ENCODE peak calls at places on chromosome 22, in four cellular contexts. W, Y, F and K are unnamed samples.

GRCh38 chr22:42699281-42699681 is 21.4 kb downstream of the A4GALT start:
- DNase-seq in W (no peak), Y (no peak), F (no peak), K (no peak)

GRCh38 chr22:27857441-27857840 is 55.9 kb upstream of the MN1 start:
- DNase-seq in W (no peak), Y (no peak), F (no peak), K (no peak)

GRCh38 chr22:42621505-42622002 is 6.9 kb upstream of the POLDIP3 start:
- DNase-seq in W (peak; percentile 80), Y (peak; percentile 34), F (peak; percentile 77), K (peak; percentile 92)

GRCh38 chr22:23700706-23701105 is 9.9 kb downstream of the RGL4 start:
- DNase-seq in W (no peak), Y (no peak), F (no peak), K (no peak)

GRCh38 chr22:43883012-43883661 is 8.7 kb downstream of the PNPLA5 start:
- DNase-seq in W (peak; percentile 76), Y (peak; percentile 19), F (peak; percentile 53), K (peak; percentile 67)

GRCh38 chr22:44439356-44440223 is 58.4 kb downstream of the RTL6 start:
- DNase-seq in W (no peak), Y (no peak), F (no peak), K (no peak)

GRCh38 chr22:43236401-43237166 is 49.6 kb upstream of the TTLL12 start:
- DNase-seq in W (no peak), Y (no peak), F (peak; percentile 91), K (no peak)

GRCh38 chr22:42752912-42753311 is 32.2 kb upstream of the A4GALT start:
- DNase-seq in W (no peak), Y (no peak), F (no peak), K (no peak)

GRCh38 chr22:26416670-26417270 is 12.3 kb upstream of the ASPHD2 start:
- DNase-seq in W (no peak), Y (no peak), F (no peak), K (no peak)

DNA sequence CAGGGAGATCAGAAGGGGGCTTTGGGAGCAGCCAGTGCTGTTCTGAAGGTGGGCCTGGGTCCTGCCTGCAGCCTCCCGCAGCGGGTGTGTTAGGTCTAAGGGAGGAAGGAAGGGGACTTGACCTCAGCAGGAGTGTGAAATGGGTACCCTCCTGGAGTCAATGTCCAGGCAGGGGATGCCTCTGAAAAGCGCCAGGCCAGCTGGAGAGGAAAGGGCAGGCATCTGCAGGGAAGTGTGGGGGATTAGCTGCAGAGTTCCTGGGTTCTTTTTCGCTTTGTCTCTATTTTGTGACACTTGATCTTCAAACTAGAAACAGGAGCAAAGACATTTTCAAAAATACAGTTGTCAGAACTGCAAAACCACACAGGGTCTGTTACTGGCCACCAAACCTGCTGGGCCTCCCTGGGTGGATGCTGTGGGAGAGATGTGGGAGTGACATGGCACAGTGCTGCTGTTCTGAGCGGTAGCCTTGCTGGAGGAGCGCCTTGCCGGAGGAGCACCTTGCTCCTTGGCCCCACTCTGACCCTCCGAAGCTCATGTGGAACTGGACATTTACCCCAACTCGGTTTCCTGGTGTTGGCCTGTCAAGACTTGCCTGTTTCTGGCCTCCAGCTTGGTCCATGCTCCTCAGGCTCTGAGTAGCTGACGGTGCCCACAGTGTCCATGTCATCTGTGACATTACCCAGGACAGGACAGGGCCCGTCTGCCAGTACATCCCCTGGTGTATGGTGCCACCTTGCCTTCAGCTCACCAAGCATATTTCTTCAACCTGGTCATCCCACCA is 25.9 kb downstream of the MED15 start:
- DNase-seq in W (no peak), Y (no peak), F (no peak), K (no peak)
- H3K4me1 ChIP-seq in W (peaks cover 47% of the 10 kb centered on the region), Y (peaks cover 52% of the 10 kb centered on the region), F (peaks cover 7% of the 10 kb centered on the region), K (no peaks in the 10 kb centered on the region)

GRCh38 chr22:50471197-50471847 is 3.5 kb downstream of the SBF1 start:
- DNase-seq in W (no peak), Y (no peak), F (no peak), K (no peak)
- H3K4me3 ChIP-seq in W (no peak overlapping the region), Y (peak overlapping the region; percentile 25), F (no peak overlapping the region), K (no peak overlapping the region)

GRCh38 chr22:33757041-33757440 is 163.2 kb downstream of the LARGE1 start:
- DNase-seq in W (no peak), Y (no peak), F (no peak), K (no peak)
- H3K4me1 ChIP-seq in W (no peaks in the 10 kb centered on the region), Y (no peaks in the 10 kb centered on the region), F (peaks cover 15% of the 10 kb centered on the region), K (no peaks in the 10 kb centered on the region)

DNA sequence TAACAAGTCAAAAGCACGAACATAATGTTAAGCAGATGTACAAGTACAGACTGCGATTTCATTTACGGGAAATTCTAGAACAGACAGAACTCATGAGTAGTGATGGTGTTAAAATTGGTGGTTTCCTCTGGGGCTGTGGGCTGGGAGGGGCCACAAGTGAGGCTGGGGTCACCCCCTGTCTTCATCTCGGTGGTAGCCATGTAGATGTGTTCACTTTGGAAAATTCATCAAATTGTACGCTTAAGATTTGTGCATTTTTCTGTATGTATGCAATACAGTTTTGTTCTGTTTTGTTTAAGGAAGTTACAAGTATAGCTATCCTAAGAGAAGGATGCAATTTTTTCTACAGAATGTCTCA is 504 bp upstream of the ASCC2 start:
- DNase-seq in W (no peak), Y (no peak), F (no peak), K (no peak)
- H3K4me3 ChIP-seq in W (peak overlapping the region; percentile 93), Y (peak overlapping the region; percentile 61), F (peak overlapping the region; percentile 73), K (peak overlapping the region; percentile 92)

GRCh38 chr22:38309614-38310517 is 7.4 kb downstream of the CSNK1E start:
- DNase-seq in W (no peak), Y (no peak), F (peak; percentile 67), K (no peak)
- H3K4me1 ChIP-seq in W (peaks cover 22% of the 10 kb centered on the region), Y (peaks cover 34% of the 10 kb centered on the region), F (peaks cover 33% of the 10 kb centered on the region), K (peaks cover 2% of the 10 kb centered on the region)